ENCODE peak calls at places on chromosome 14, in eight cellular contexts. Q, R, L, U, Z, P, G and C are unnamed samples.

GRCh38 chr14:37595809-37596595 is 573 bp downstream of the TTC6 start:
- DNase-seq in G (peak), Z (no peak), L (peak), R (no peak), Q (peak), U (peak), P (no peak), C (no peak)

GRCh38 chr14:74846968-74847549 is 28.9 kb downstream of the PROX2 start:
- DNase-seq in Q (no peak), L (peak), R (no peak), Z (no peak), U (no peak), G (no peak), P (no peak), C (no peak)

GRCh38 chr14:63454863-63455622 is 88.1 kb downstream of the PPP2R5E start:
- DNase-seq in Z (no peak), U (no peak), L (no peak), Q (no peak), G (peak), P (no peak), R (no peak), C (no peak)

GRCh38 chr14:68283378-68284123 is 464.0 kb downstream of the RAD51B start:
- DNase-seq in Z (peak), P (no peak), U (no peak), Q (peak), L (no peak), R (no peak), G (no peak), C (no peak)

GRCh38 chr14:59359451-59360124 is 105.6 kb downstream of the GPR135 start:
- DNase-seq in U (no peak), L (no peak), P (no peak), Z (no peak), R (no peak), G (no peak), Q (no peak), C (no peak)

GRCh38 chr14:37230551-37231194 is 32.9 kb downstream of the MIPOL1 start:
- DNase-seq in Q (no peak), U (no peak), Z (no peak), G (no peak), L (peak), R (peak), P (no peak), C (peak)

GRCh38 chr14:59829941-59830734 is 40.4 kb downstream of the RTN1 start:
- DNase-seq in G (no peak), U (no peak), Q (no peak), R (no peak), P (peak), Z (no peak), L (peak), C (no peak)

GRCh38 chr14:100747736-100748135 is 21.0 kb downstream of the DLK1 start:
- DNase-seq in L (no peak), G (no peak), U (peak), R (no peak), P (no peak), Q (no peak), Z (no peak), C (no peak)

GRCh38 chr14:72743626-72744025 is 150.3 kb downstream of the DPF3 start:
- DNase-seq in R (no peak), G (peak), Z (no peak), U (peak), Q (no peak), P (no peak), L (no peak), C (peak)

GRCh38 chr14:64649383-64649998 is 54.7 kb upstream of the PLEKHG3 start:
- DNase-seq in G (peak), U (no peak), P (no peak), R (no peak), L (no peak), Z (no peak), Q (no peak), C (no peak)

GRCh38 chr14:72633551-72633950 is 260.4 kb downstream of the DPF3 start:
- DNase-seq in L (peak), U (no peak), R (no peak), G (no peak), Q (no peak), P (no peak), Z (no peak), C (no peak)

GRCh38 chr14:104981699-104982541 is 3.7 kb upstream of the CLBA1 start:
- DNase-seq in P (no peak), Z (no peak), Q (no peak), R (no peak), L (no peak), U (no peak), G (no peak), C (no peak)

GRCh38 chr14:24436355-24437019 is 6.1 kb downstream of the SDR39U1 start:
- DNase-seq in U (no peak), P (peak), G (no peak), L (peak), Q (peak), Z (no peak), R (peak), C (peak)

GRCh38 chr14:104794641-104795467 is 694 bp downstream of the AKT1 start:
- DNase-seq in Q (no peak), G (peak), R (no peak), L (no peak), U (peak), P (peak), Z (peak), C (no peak)

GRCh38 chr14:36619853-36620252 is 37.4 kb upstream of the NKX2-8 start:
- DNase-seq in P (no peak), Z (no peak), U (no peak), G (no peak), Q (no peak), L (peak), R (no peak), C (no peak)

GRCh38 chr14:29906256-29906885 is 21.3 kb downstream of the PRKD1 start:
- DNase-seq in R (no peak), G (peak), L (peak), P (no peak), Z (no peak), U (no peak), Q (no peak), C (no peak)

GRCh38 chr14:59465570-59466150 is 480 bp upstream of the GPR135 start:
- DNase-seq in Z (no peak), L (no peak), Q (peak), U (no peak), G (no peak), R (no peak), P (no peak), C (no peak)

GRCh38 chr14:54784657-54785056 is 118.0 kb downstream of the GCH1 start:
- DNase-seq in L (no peak), Z (no peak), R (no peak), U (no peak), P (no peak), G (no peak), Q (no peak), C (no peak)

GRCh38 chr14:36874396-36875138 is 212.9 kb downstream of the PAX9 start:
- DNase-seq in U (no peak), Z (no peak), Q (no peak), L (peak), R (no peak), P (no peak), G (no peak), C (no peak)

GRCh38 chr14:86575141-86575540 is 1045.2 kb downstream of the FLRT2 start:
- DNase-seq in Z (no peak), G (no peak), U (no peak), L (no peak), Q (no peak), P (no peak), R (no peak), C (no peak)

GRCh38 chr14:23174266-23174665 is 9.2 kb downstream of the SLC7A8 start:
- DNase-seq in P (no peak), Q (no peak), G (no peak), U (no peak), Z (no peak), R (peak), L (peak), C (no peak)

GRCh38 chr14:23285530-23286019 is 357 bp downstream of the HOMEZ start:
- DNase-seq in R (no peak), P (peak), U (no peak), Q (peak), L (peak), G (no peak), Z (no peak), C (no peak)

GRCh38 chr14:31243860-31244259 is 36.3 kb upstream of the HECTD1 start:
- DNase-seq in U (no peak), G (no peak), P (no peak), Z (no peak), R (no peak), Q (no peak), L (peak), C (no peak)

GRCh38 chr14:73168691-73169090 is 32.4 kb downstream of the PSEN1 start:
- DNase-seq in Z (no peak), R (peak), G (no peak), L (no peak), P (no peak), Q (no peak), U (no peak), C (peak)

GRCh38 chr14:71437870-71438269 is 494.4 kb upstream of the RGS6 start:
- DNase-seq in Z (no peak), U (no peak), P (no peak), G (no peak), L (peak), R (no peak), Q (no peak), C (no peak)

GRCh38 chr14:77098470-77099353 is 654 bp downstream of the CIPC start:
- DNase-seq in R (peak), L (no peak), G (peak), U (peak), Z (no peak), Q (no peak), P (no peak), C (peak)

GRCh38 chr14:59829469-59829868 is 41.1 kb downstream of the RTN1 start:
- DNase-seq in P (no peak), Q (no peak), U (no peak), L (no peak), G (no peak), R (no peak), Z (no peak), C (no peak)

GRCh38 chr14:77002889-77003288 is 25.6 kb downstream of the IRF2BPL start:
- DNase-seq in Q (no peak), U (no peak), L (no peak), R (no peak), G (no peak), P (no peak), Z (no peak), C (no peak)

GRCh38 chr14:104214411-104214810 is 76.0 kb downstream of the KIF26A start:
- DNase-seq in P (no peak), L (no peak), U (no peak), G (no peak), R (no peak), Q (no peak), Z (no peak), C (no peak)

GRCh38 chr14:66944872-66945271 is 244.4 kb upstream of the GARIN2 start:
- DNase-seq in R (no peak), G (no peak), Q (no peak), U (no peak), Z (no peak), L (no peak), P (no peak), C (no peak)

GRCh38 chr14:93789366-93790130 is 1.3 kb upstream of the PRIMA1 start:
- DNase-seq in L (no peak), U (no peak), Q (no peak), G (no peak), R (peak), P (no peak), Z (no peak), C (no peak)

GRCh38 chr14:30153662-30154061 is 226.0 kb upstream of the PRKD1 start:
- DNase-seq in L (no peak), R (no peak), Q (no peak), U (no peak), P (no peak), G (no peak), Z (no peak), C (no peak)